ENCODE peak calls at places on chromosomes 11 and 22, in six cellular contexts. K is HS-5, Y is T-helper 1 cell, C is fibroblast of lung, H is epithelial cell of esophagus, Q is cardiac muscle cell. T is an unnamed sample.

GRCh38 chr11:85299247-85299646 is 327.9 kb downstream of the DLG2 start:
- DNase-seq in C (no peak), K (no peak), H (no peak), Q (no peak), Y (no peak), T (no peak)

GRCh38 chr11:2521681-2522630 is 77.1 kb downstream of the KCNQ1 start:
- DNase-seq in H (no peak), C (no peak), Y (peak), Q (no peak), K (no peak), T (no peak)

GRCh38 chr11:111194789-111195188 is 50.7 kb upstream of the POU2AF2 start:
- DNase-seq in C (peak), Y (no peak), K (no peak), H (no peak), Q (no peak), T (no peak)

GRCh38 chr11:18709414-18709813 is 10.8 kb downstream of the TMEM86A start:
- DNase-seq in Y (no peak), C (no peak), Q (no peak), K (no peak), H (no peak), T (no peak)

GRCh38 chr22:36301384-36301828 is 48.5 kb downstream of the APOL1 start:
- DNase-seq in Y (peak), H (peak), C (peak), Q (peak), K (no peak), T (peak)

GRCh38 chr11:90836031-90836430 is 613.2 kb upstream of the CHORDC1 start:
- DNase-seq in K (no peak), C (no peak), Q (no peak), H (no peak), Y (no peak), T (no peak)

GRCh38 chr11:12544986-12545775 is 129.0 kb upstream of the TEAD1 start:
- DNase-seq in Q (no peak), C (no peak), K (no peak), Y (no peak), H (peak), T (no peak)

GRCh38 chr11:14065153-14065552 is 102.6 kb downstream of the SPON1 start:
- DNase-seq in K (no peak), Y (no peak), C (no peak), Q (no peak), H (no peak), T (no peak)

GRCh38 chr11:79794484-79795393 is 353.9 kb upstream of the TENM4 start:
- DNase-seq in Q (no peak), K (no peak), H (peak), Y (no peak), C (peak), T (no peak)

T was measured in CD4-positive, CD25-positive, alpha-beta regulatory T cell.